ENCODE peak calls at places on chromosomes 1 and 21, in eight cellular contexts. One of them, this sample, is unnamed.
A peak's percentile ranks its signal among the peaks of the same experiment; 100 is the strongest.

GRCh38 chr1:206890125-206890637 is 7.1 kb upstream of the IL24 start:
- ATAC-seq in foreskin keratinocyte: peak; percentile 92
- ATAC-seq in central memory CD8-positive, alpha-beta T cell: no peak
- ATAC-seq in effector memory CD8-positive, alpha-beta T cell: no peak
- ATAC-seq in lower lobe of right lung: peak; percentile 40
- ATAC-seq in thoracic aorta: no peak
- ATAC-seq in aorta: no peak
- ATAC-seq in activated CD4-positive, alpha-beta T cell treated with anti-CD3 and anti-CD28 coated beads for 36 hours: peak; percentile 83
- ATAC-seq in this sample: peak; percentile 41

GRCh38 chr21:39111928-39112327 is 71.3 kb downstream of the PSMG1 start:
- ATAC-seq in effector memory CD8-positive, alpha-beta T cell: no peak
- ATAC-seq in central memory CD8-positive, alpha-beta T cell: no peak
- ATAC-seq in foreskin keratinocyte: no peak
- ATAC-seq in aorta: peak; percentile 52
- ATAC-seq in thoracic aorta: no peak
- ATAC-seq in activated CD4-positive, alpha-beta T cell treated with anti-CD3 and anti-CD28 coated beads for 36 hours: no peak
- ATAC-seq in lower lobe of right lung: no peak
- ATAC-seq in this sample: no peak

GRCh38 chr1:91283421-91283726 is 121.3 kb downstream of the HFM1 start:
- ATAC-seq in thoracic aorta: no peak
- ATAC-seq in aorta: no peak
- ATAC-seq in lower lobe of right lung: no peak
- ATAC-seq in activated CD4-positive, alpha-beta T cell treated with anti-CD3 and anti-CD28 coated beads for 36 hours: no peak
- ATAC-seq in effector memory CD8-positive, alpha-beta T cell: no peak
- ATAC-seq in central memory CD8-positive, alpha-beta T cell: no peak
- ATAC-seq in foreskin keratinocyte: peak; percentile 34
- ATAC-seq in this sample: no peak

GRCh38 chr1:111725192-111725591 is 14.0 kb downstream of the INKA2 start:
- ATAC-seq in central memory CD8-positive, alpha-beta T cell: no peak
- ATAC-seq in thoracic aorta: no peak
- ATAC-seq in activated CD4-positive, alpha-beta T cell treated with anti-CD3 and anti-CD28 coated beads for 36 hours: no peak
- ATAC-seq in effector memory CD8-positive, alpha-beta T cell: no peak
- ATAC-seq in foreskin keratinocyte: no peak
- ATAC-seq in lower lobe of right lung: no peak
- ATAC-seq in aorta: peak; percentile 34
- ATAC-seq in this sample: no peak

GRCh38 chr1:167669209-167670139 is 39.4 kb downstream of the RCSD1 start:
- ATAC-seq in activated CD4-positive, alpha-beta T cell treated with anti-CD3 and anti-CD28 coated beads for 36 hours: no peak
- ATAC-seq in lower lobe of right lung: peak; percentile 68
- ATAC-seq in effector memory CD8-positive, alpha-beta T cell: no peak
- ATAC-seq in foreskin keratinocyte: peak; percentile 17
- ATAC-seq in central memory CD8-positive, alpha-beta T cell: no peak
- ATAC-seq in thoracic aorta: no peak
- ATAC-seq in aorta: no peak
- ATAC-seq in this sample: no peak

GRCh38 chr1:1206376-1207253 is at the start of gene TNFRSF18:
- ATAC-seq in effector memory CD8-positive, alpha-beta T cell: no peak
- ATAC-seq in activated CD4-positive, alpha-beta T cell treated with anti-CD3 and anti-CD28 coated beads for 36 hours: peak; percentile 7
- ATAC-seq in lower lobe of right lung: peak; percentile 47
- ATAC-seq in aorta: no peak
- ATAC-seq in central memory CD8-positive, alpha-beta T cell: no peak
- ATAC-seq in thoracic aorta: no peak
- ATAC-seq in foreskin keratinocyte: no peak
- ATAC-seq in this sample: peak; percentile 18

GRCh38 chr21:32424674-32425073 is 12.2 kb downstream of the EVA1C start:
- ATAC-seq in aorta: no peak
- ATAC-seq in effector memory CD8-positive, alpha-beta T cell: no peak
- ATAC-seq in foreskin keratinocyte: peak; percentile 53
- ATAC-seq in thoracic aorta: no peak
- ATAC-seq in central memory CD8-positive, alpha-beta T cell: no peak
- ATAC-seq in activated CD4-positive, alpha-beta T cell treated with anti-CD3 and anti-CD28 coated beads for 36 hours: no peak
- ATAC-seq in lower lobe of right lung: no peak
- ATAC-seq in this sample: no peak

GRCh38 chr21:34596561-34597271 is 18.2 kb downstream of the RCAN1 start:
- ATAC-seq in aorta: no peak
- ATAC-seq in central memory CD8-positive, alpha-beta T cell: no peak
- ATAC-seq in foreskin keratinocyte: no peak
- ATAC-seq in thoracic aorta: no peak
- ATAC-seq in effector memory CD8-positive, alpha-beta T cell: no peak
- ATAC-seq in activated CD4-positive, alpha-beta T cell treated with anti-CD3 and anti-CD28 coated beads for 36 hours: no peak
- ATAC-seq in lower lobe of right lung: no peak
- ATAC-seq in this sample: no peak

GRCh38 chr21:33971492-33972013 is 55.9 kb upstream of the ATP5PO start:
- ATAC-seq in foreskin keratinocyte: peak; percentile 33
- ATAC-seq in central memory CD8-positive, alpha-beta T cell: no peak
- ATAC-seq in thoracic aorta: no peak
- ATAC-seq in aorta: no peak
- ATAC-seq in effector memory CD8-positive, alpha-beta T cell: no peak
- ATAC-seq in activated CD4-positive, alpha-beta T cell treated with anti-CD3 and anti-CD28 coated beads for 36 hours: no peak
- ATAC-seq in lower lobe of right lung: no peak
- ATAC-seq in this sample: no peak

GRCh38 chr1:169508432-169509338 is 22.9 kb upstream of the SLC19A2 start:
- ATAC-seq in aorta: no peak
- ATAC-seq in thoracic aorta: no peak
- ATAC-seq in central memory CD8-positive, alpha-beta T cell: no peak
- ATAC-seq in lower lobe of right lung: no peak
- ATAC-seq in foreskin keratinocyte: no peak
- ATAC-seq in activated CD4-positive, alpha-beta T cell treated with anti-CD3 and anti-CD28 coated beads for 36 hours: no peak
- ATAC-seq in effector memory CD8-positive, alpha-beta T cell: no peak
- ATAC-seq in this sample: no peak

GRCh38 chr1:101511501-101511900 is 274.7 kb downstream of the S1PR1 start:
- ATAC-seq in foreskin keratinocyte: no peak
- ATAC-seq in aorta: no peak
- ATAC-seq in lower lobe of right lung: no peak
- ATAC-seq in thoracic aorta: no peak
- ATAC-seq in central memory CD8-positive, alpha-beta T cell: no peak
- ATAC-seq in effector memory CD8-positive, alpha-beta T cell: no peak
- ATAC-seq in activated CD4-positive, alpha-beta T cell treated with anti-CD3 and anti-CD28 coated beads for 36 hours: no peak
- ATAC-seq in this sample: no peak